ENCODE peak calls at places on chromosomes 11 and 22, in eight cellular contexts. N, H, Q, W, E, D, I and C are unnamed samples.

GRCh38 chr11:88531776-88532175 is 194.2 kb upstream of the CTSC start:
- DNase-seq in N (no peak), H (no peak), Q (no peak), W (no peak), E (no peak), D (no peak), I (no peak), C (no peak)

GRCh38 chr11:34655335-34656008 is 34.6 kb downstream of the EHF start:
- DNase-seq in N (no peak), H (no peak), Q (no peak), W (no peak), E (no peak), D (peak; percentile 13), I (no peak), C (no peak)

GRCh38 chr11:114964676-114965214 is 286.4 kb downstream of the NXPE2 start:
- DNase-seq in N (no peak), H (no peak), Q (peak; percentile 19), W (no peak), E (no peak), D (no peak), I (no peak), C (no peak)

GRCh38 chr11:109267293-109268095 is 154.5 kb upstream of the C11orf87 start:
- DNase-seq in N (peak; percentile 37), H (no peak), Q (no peak), W (no peak), E (no peak), D (peak; percentile 3), I (no peak), C (no peak)

GRCh38 chr11:6541356-6541755 is 44.3 kb downstream of the DNHD1 start:
- DNase-seq in N (no peak), H (no peak), Q (no peak), W (no peak), E (no peak), D (no peak), I (no peak), C (no peak)

GRCh38 chr11:19437760-19438159 is 197.0 kb upstream of the E2F8 start:
- DNase-seq in N (no peak), H (no peak), Q (no peak), W (no peak), E (no peak), D (peak; percentile 77), I (no peak), C (no peak)

GRCh38 chr22:20001082-20001638 is 15.5 kb downstream of the ARVCF start:
- DNase-seq in N (peak; percentile 19), H (no peak), Q (no peak), W (no peak), E (no peak), D (no peak), I (no peak), C (no peak)

GRCh38 chr11:86574493-86575207 is 97.8 kb downstream of the ME3 start:
- DNase-seq in N (no peak), H (no peak), Q (no peak), W (no peak), E (no peak), D (no peak), I (no peak), C (no peak)